ENCODE peak calls at places on chromosomes 3 and 15, in nine cellular contexts. One of them, this sample, is unnamed.

GRCh38 chr3:31227152-31227581 is 305.6 kb upstream of the STT3B start:
- DNase-seq in pancreas: no peak
- DNase-seq in aorta: no peak
- DNase-seq in GM23248: no peak
- DNase-seq in AG09309: no peak
- DNase-seq in cardiac fibroblast: no peak
- DNase-seq in neural progenitor cell: no peak
- DNase-seq in brain microvascular endothelial cell: no peak
- DNase-seq in CD4-positive, CD25-positive, alpha-beta regulatory T cell: peak
- DNase-seq in this sample: no peak

GRCh38 chr15:87477759-87478687 is 778.5 kb downstream of the NTRK3 start:
- DNase-seq in GM23248: peak
- DNase-seq in brain microvascular endothelial cell: peak
- DNase-seq in AG09309: peak
- DNase-seq in aorta: no peak
- DNase-seq in pancreas: peak
- DNase-seq in CD4-positive, CD25-positive, alpha-beta regulatory T cell: no peak
- DNase-seq in neural progenitor cell: peak
- DNase-seq in cardiac fibroblast: peak
- DNase-seq in this sample: no peak

GRCh38 chr15:77415450-77416448 is 4.2 kb downstream of the PEAK1 start:
- DNase-seq in CD4-positive, CD25-positive, alpha-beta regulatory T cell: no peak
- DNase-seq in brain microvascular endothelial cell: no peak
- DNase-seq in AG09309: peak
- DNase-seq in GM23248: peak
- DNase-seq in pancreas: no peak
- DNase-seq in aorta: no peak
- DNase-seq in neural progenitor cell: no peak
- DNase-seq in cardiac fibroblast: peak
- DNase-seq in this sample: no peak

GRCh38 chr3:149417174-149417573 is 39.7 kb upstream of the TM4SF1 start:
- DNase-seq in aorta: no peak
- DNase-seq in CD4-positive, CD25-positive, alpha-beta regulatory T cell: peak
- DNase-seq in GM23248: no peak
- DNase-seq in brain microvascular endothelial cell: no peak
- DNase-seq in pancreas: no peak
- DNase-seq in neural progenitor cell: no peak
- DNase-seq in cardiac fibroblast: no peak
- DNase-seq in AG09309: no peak
- DNase-seq in this sample: no peak

GRCh38 chr15:78651930-78652655 is 11.1 kb upstream of the CHRNB4 start:
- DNase-seq in CD4-positive, CD25-positive, alpha-beta regulatory T cell: no peak
- DNase-seq in GM23248: no peak
- DNase-seq in AG09309: no peak
- DNase-seq in aorta: no peak
- DNase-seq in cardiac fibroblast: no peak
- DNase-seq in brain microvascular endothelial cell: no peak
- DNase-seq in neural progenitor cell: no peak
- DNase-seq in pancreas: no peak
- DNase-seq in this sample: no peak

GRCh38 chr3:127064391-127065137 is 81.6 kb downstream of the PLXNA1 start:
- DNase-seq in CD4-positive, CD25-positive, alpha-beta regulatory T cell: no peak
- DNase-seq in pancreas: no peak
- DNase-seq in brain microvascular endothelial cell: peak
- DNase-seq in AG09309: peak
- DNase-seq in aorta: no peak
- DNase-seq in cardiac fibroblast: peak
- DNase-seq in GM23248: peak
- DNase-seq in neural progenitor cell: no peak
- DNase-seq in this sample: no peak

GRCh38 chr3:198097048-198097447 is 137.0 kb downstream of the LMLN start:
- DNase-seq in CD4-positive, CD25-positive, alpha-beta regulatory T cell: no peak
- DNase-seq in AG09309: no peak
- DNase-seq in brain microvascular endothelial cell: no peak
- DNase-seq in cardiac fibroblast: no peak
- DNase-seq in GM23248: no peak
- DNase-seq in neural progenitor cell: no peak
- DNase-seq in pancreas: no peak
- DNase-seq in aorta: no peak
- DNase-seq in this sample: no peak

GRCh38 chr15:26421065-26421464 is 351.8 kb downstream of the GABRB3 start:
- DNase-seq in neural progenitor cell: no peak
- DNase-seq in CD4-positive, CD25-positive, alpha-beta regulatory T cell: no peak
- DNase-seq in brain microvascular endothelial cell: no peak
- DNase-seq in aorta: no peak
- DNase-seq in cardiac fibroblast: no peak
- DNase-seq in pancreas: no peak
- DNase-seq in GM23248: no peak
- DNase-seq in AG09309: no peak
- DNase-seq in this sample: no peak

GRCh38 chr3:170132335-170132734 is 49.2 kb downstream of the PHC3 start:
- DNase-seq in GM23248: no peak
- DNase-seq in pancreas: no peak
- DNase-seq in brain microvascular endothelial cell: no peak
- DNase-seq in AG09309: no peak
- DNase-seq in CD4-positive, CD25-positive, alpha-beta regulatory T cell: no peak
- DNase-seq in cardiac fibroblast: peak
- DNase-seq in aorta: no peak
- DNase-seq in neural progenitor cell: no peak
- DNase-seq in this sample: no peak

GRCh38 chr3:127431066-127431465 is 143.2 kb upstream of the PRR20G start:
- DNase-seq in cardiac fibroblast: no peak
- DNase-seq in brain microvascular endothelial cell: no peak
- DNase-seq in pancreas: no peak
- DNase-seq in GM23248: no peak
- DNase-seq in CD4-positive, CD25-positive, alpha-beta regulatory T cell: no peak
- DNase-seq in neural progenitor cell: no peak
- DNase-seq in AG09309: no peak
- DNase-seq in aorta: no peak
- DNase-seq in this sample: no peak

GRCh38 chr3:31117854-31118253 is 223.4 kb upstream of the GADL1 start:
- DNase-seq in neural progenitor cell: no peak
- DNase-seq in pancreas: no peak
- DNase-seq in cardiac fibroblast: no peak
- DNase-seq in AG09309: no peak
- DNase-seq in GM23248: no peak
- DNase-seq in CD4-positive, CD25-positive, alpha-beta regulatory T cell: no peak
- DNase-seq in brain microvascular endothelial cell: no peak
- DNase-seq in aorta: no peak
- DNase-seq in this sample: no peak

GRCh38 chr3:29319262-29319661 is 38.4 kb downstream of the RBMS3 start:
- DNase-seq in cardiac fibroblast: no peak
- DNase-seq in CD4-positive, CD25-positive, alpha-beta regulatory T cell: no peak
- DNase-seq in pancreas: no peak
- DNase-seq in GM23248: no peak
- DNase-seq in brain microvascular endothelial cell: no peak
- DNase-seq in aorta: no peak
- DNase-seq in neural progenitor cell: no peak
- DNase-seq in AG09309: no peak
- DNase-seq in this sample: no peak

GRCh38 chr15:74245342-74245931 is 9.3 kb downstream of the CCDC33 start:
- DNase-seq in pancreas: no peak
- DNase-seq in brain microvascular endothelial cell: no peak
- DNase-seq in aorta: no peak
- DNase-seq in GM23248: peak
- DNase-seq in CD4-positive, CD25-positive, alpha-beta regulatory T cell: no peak
- DNase-seq in AG09309: no peak
- DNase-seq in cardiac fibroblast: no peak
- DNase-seq in neural progenitor cell: peak
- DNase-seq in this sample: no peak
- H3K4me3 ChIP-seq in pancreas: no peak
- H3K4me3 ChIP-seq in brain microvascular endothelial cell: no peak
- H3K4me3 ChIP-seq in aorta: no peak
- H3K4me3 ChIP-seq in GM23248: no peak
- H3K4me3 ChIP-seq in CD4-positive, CD25-positive, alpha-beta regulatory T cell: no peak
- H3K4me3 ChIP-seq in AG09309: peak
- H3K4me3 ChIP-seq in cardiac fibroblast: no peak
- H3K4me3 ChIP-seq in neural progenitor cell: peak
- H3K4me3 ChIP-seq in this sample: no peak

GRCh38 chr3:182763896-182764295 is 29.4 kb upstream of the ATP11B start:
- DNase-seq in pancreas: no peak
- DNase-seq in neural progenitor cell: no peak
- DNase-seq in AG09309: no peak
- DNase-seq in CD4-positive, CD25-positive, alpha-beta regulatory T cell: no peak
- DNase-seq in aorta: no peak
- DNase-seq in GM23248: no peak
- DNase-seq in brain microvascular endothelial cell: no peak
- DNase-seq in cardiac fibroblast: no peak
- DNase-seq in this sample: no peak

GRCh38 chr3:182769673-182770072 is 23.6 kb upstream of the ATP11B start:
- DNase-seq in CD4-positive, CD25-positive, alpha-beta regulatory T cell: no peak
- DNase-seq in brain microvascular endothelial cell: no peak
- DNase-seq in neural progenitor cell: no peak
- DNase-seq in cardiac fibroblast: no peak
- DNase-seq in pancreas: no peak
- DNase-seq in GM23248: no peak
- DNase-seq in AG09309: no peak
- DNase-seq in aorta: no peak
- DNase-seq in this sample: no peak

GRCh38 chr3:182766108-182766507 is 27.2 kb upstream of the ATP11B start:
- DNase-seq in neural progenitor cell: no peak
- DNase-seq in AG09309: no peak
- DNase-seq in CD4-positive, CD25-positive, alpha-beta regulatory T cell: no peak
- DNase-seq in cardiac fibroblast: no peak
- DNase-seq in brain microvascular endothelial cell: no peak
- DNase-seq in pancreas: no peak
- DNase-seq in aorta: no peak
- DNase-seq in GM23248: no peak
- DNase-seq in this sample: no peak

GRCh38 chr3:182765287-182765686 is 28.0 kb upstream of the ATP11B start:
- DNase-seq in pancreas: no peak
- DNase-seq in cardiac fibroblast: no peak
- DNase-seq in brain microvascular endothelial cell: no peak
- DNase-seq in GM23248: no peak
- DNase-seq in aorta: no peak
- DNase-seq in neural progenitor cell: no peak
- DNase-seq in CD4-positive, CD25-positive, alpha-beta regulatory T cell: no peak
- DNase-seq in AG09309: no peak
- DNase-seq in this sample: no peak

GRCh38 chr3:182768413-182768812 is 24.9 kb upstream of the ATP11B start:
- DNase-seq in aorta: no peak
- DNase-seq in brain microvascular endothelial cell: no peak
- DNase-seq in GM23248: no peak
- DNase-seq in cardiac fibroblast: no peak
- DNase-seq in pancreas: no peak
- DNase-seq in neural progenitor cell: no peak
- DNase-seq in CD4-positive, CD25-positive, alpha-beta regulatory T cell: no peak
- DNase-seq in AG09309: no peak
- DNase-seq in this sample: no peak
- H3K4me3 ChIP-seq in aorta: no peak
- H3K4me3 ChIP-seq in brain microvascular endothelial cell: no peak
- H3K4me3 ChIP-seq in GM23248: no peak
- H3K4me3 ChIP-seq in cardiac fibroblast: no peak
- H3K4me3 ChIP-seq in pancreas: no peak
- H3K4me3 ChIP-seq in neural progenitor cell: no peak
- H3K4me3 ChIP-seq in CD4-positive, CD25-positive, alpha-beta regulatory T cell: no peak
- H3K4me3 ChIP-seq in AG09309: no peak
- H3K4me3 ChIP-seq in this sample: no peak

GRCh38 chr3:58059349-58060321 is 51.4 kb downstream of the FLNB start:
- DNase-seq in brain microvascular endothelial cell: peak
- DNase-seq in AG09309: peak
- DNase-seq in aorta: no peak
- DNase-seq in GM23248: peak
- DNase-seq in pancreas: no peak
- DNase-seq in neural progenitor cell: no peak
- DNase-seq in CD4-positive, CD25-positive, alpha-beta regulatory T cell: no peak
- DNase-seq in cardiac fibroblast: peak
- DNase-seq in this sample: no peak
- H3K4me3 ChIP-seq in brain microvascular endothelial cell: no peak
- H3K4me3 ChIP-seq in AG09309: no peak
- H3K4me3 ChIP-seq in aorta: no peak
- H3K4me3 ChIP-seq in GM23248: peak
- H3K4me3 ChIP-seq in pancreas: no peak
- H3K4me3 ChIP-seq in neural progenitor cell: no peak
- H3K4me3 ChIP-seq in CD4-positive, CD25-positive, alpha-beta regulatory T cell: no peak
- H3K4me3 ChIP-seq in cardiac fibroblast: no peak
- H3K4me3 ChIP-seq in this sample: no peak

DNA sequence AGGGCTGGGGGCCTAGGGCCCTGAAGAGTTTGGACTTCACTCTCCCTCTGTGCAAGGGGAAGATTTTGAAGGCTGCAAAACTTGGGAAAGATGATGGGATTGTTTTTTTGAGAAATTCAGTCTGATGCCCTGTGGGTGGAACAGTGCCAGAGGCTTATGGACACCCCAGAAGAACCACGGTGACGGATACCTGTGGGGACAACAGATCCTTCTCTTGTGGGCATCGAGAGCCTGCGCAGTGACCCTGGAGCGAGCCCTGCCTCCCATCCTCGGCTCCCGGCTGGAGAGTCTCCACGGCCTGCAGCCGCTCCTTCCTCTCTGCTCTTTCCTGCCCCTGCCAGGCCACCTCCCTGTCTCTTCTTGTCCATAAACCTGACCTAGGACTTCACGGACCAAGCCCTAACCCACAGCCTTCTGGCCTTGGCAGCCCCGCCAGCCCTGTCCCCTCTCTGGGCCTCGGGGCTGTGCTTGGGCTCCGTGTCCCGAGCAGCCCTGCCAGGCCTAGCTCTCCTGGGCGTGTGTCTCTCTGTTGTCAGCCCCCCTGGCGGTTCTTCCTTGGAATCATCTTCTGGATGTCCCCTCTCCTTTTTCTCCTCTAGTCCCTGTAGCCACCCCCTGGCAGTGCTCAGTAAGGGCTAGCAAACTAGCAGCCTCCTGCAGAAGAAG is 98.4 kb downstream of the VGLL4 start:
- DNase-seq in CD4-positive, CD25-positive, alpha-beta regulatory T cell: no peak
- DNase-seq in aorta: peak
- DNase-seq in AG09309: no peak
- DNase-seq in cardiac fibroblast: no peak
- DNase-seq in brain microvascular endothelial cell: no peak
- DNase-seq in pancreas: no peak
- DNase-seq in neural progenitor cell: no peak
- DNase-seq in GM23248: peak
- DNase-seq in this sample: no peak
- H3K4me3 ChIP-seq in CD4-positive, CD25-positive, alpha-beta regulatory T cell: no peak
- H3K4me3 ChIP-seq in aorta: no peak
- H3K4me3 ChIP-seq in AG09309: no peak
- H3K4me3 ChIP-seq in cardiac fibroblast: no peak
- H3K4me3 ChIP-seq in brain microvascular endothelial cell: no peak
- H3K4me3 ChIP-seq in pancreas: no peak
- H3K4me3 ChIP-seq in neural progenitor cell: no peak
- H3K4me3 ChIP-seq in GM23248: no peak
- H3K4me3 ChIP-seq in this sample: no peak

GRCh38 chr3:14436954-14437281 is 34.5 kb downstream of the SLC6A6 start:
- DNase-seq in cardiac fibroblast: no peak
- DNase-seq in brain microvascular endothelial cell: no peak
- DNase-seq in CD4-positive, CD25-positive, alpha-beta regulatory T cell: no peak
- DNase-seq in GM23248: no peak
- DNase-seq in AG09309: no peak
- DNase-seq in pancreas: no peak
- DNase-seq in neural progenitor cell: no peak
- DNase-seq in aorta: no peak
- DNase-seq in this sample: no peak
- H3K4me3 ChIP-seq in cardiac fibroblast: no peak
- H3K4me3 ChIP-seq in brain microvascular endothelial cell: no peak
- H3K4me3 ChIP-seq in CD4-positive, CD25-positive, alpha-beta regulatory T cell: no peak
- H3K4me3 ChIP-seq in GM23248: no peak
- H3K4me3 ChIP-seq in AG09309: no peak
- H3K4me3 ChIP-seq in pancreas: no peak
- H3K4me3 ChIP-seq in neural progenitor cell: no peak
- H3K4me3 ChIP-seq in aorta: no peak
- H3K4me3 ChIP-seq in this sample: no peak

This sample was measured in heart right ventricle.